ENCODE peak calls at places on chromosomes 4 and X, in four cellular contexts. J is WTC11, D is heart right ventricle, S is fibroblast of the aortic adventitia. Z is an unnamed sample.

GRCh38 chrX:12951590-12951965 is 23.3 kb upstream of the TMSB4X start:
- DNase-seq in J (no peak), D (no peak), S (no peak), Z (no peak)

GRCh38 chr4:152734015-152734698 is 45.4 kb downstream of the TIGD4 start:
- DNase-seq in D (no peak), J (no peak), S (no peak), Z (no peak)

GRCh38 chrX:150446151-150446550 is 83.0 kb downstream of the MAMLD1 start:
- DNase-seq in S (no peak), D (no peak), J (no peak), Z (no peak)

GRCh38 chr4:90857081-90857820 is 730.1 kb downstream of the CCSER1 start:
- DNase-seq in J (no peak), D (no peak), S (no peak), Z (no peak)

GRCh38 chr4:109969909-109970308 is 57.2 kb downstream of the EGF start:
- DNase-seq in D (no peak), S (no peak), J (no peak), Z (no peak)

GRCh38 chrX:111914398-111915092 is 38.6 kb downstream of the TRPC5OS start:
- DNase-seq in S (no peak), J (no peak), D (no peak), Z (no peak)

GRCh38 chrX:19046343-19047215 is 62.7 kb upstream of the PHKA2 start:
- DNase-seq in D (no peak), J (no peak), S (peak), Z (peak)

GRCh38 chr4:147049940-147050852 is 104.5 kb upstream of the TTC29 start:
- DNase-seq in D (no peak), S (peak), J (no peak), Z (no peak)

GRCh38 chr4:78155616-78156105 is 98.5 kb downstream of the FRAS1 start:
- DNase-seq in S (no peak), D (no peak), J (no peak), Z (peak)

GRCh38 chr4:11912886-11913285 is 484.2 kb upstream of the HS3ST1 start:
- DNase-seq in J (no peak), S (peak), D (no peak), Z (no peak)

GRCh38 chr4:81472249-81473085 is 760 bp upstream of the RASGEF1B start:
- DNase-seq in D (no peak), J (peak), S (peak), Z (peak)

GRCh38 chr4:19748470-19748869 is 503.2 kb upstream of the SLIT2 start:
- DNase-seq in J (no peak), S (peak), D (no peak), Z (peak)

GRCh38 chr4:25343671-25344070 is 31.1 kb downstream of the ZCCHC4 start:
- DNase-seq in J (no peak), D (no peak), S (no peak), Z (peak)

GRCh38 chrX:437636-438390 is 51.1 kb upstream of the PPP2R3B start:
- DNase-seq in D (no peak), J (no peak), S (no peak), Z (no peak)

DNA sequence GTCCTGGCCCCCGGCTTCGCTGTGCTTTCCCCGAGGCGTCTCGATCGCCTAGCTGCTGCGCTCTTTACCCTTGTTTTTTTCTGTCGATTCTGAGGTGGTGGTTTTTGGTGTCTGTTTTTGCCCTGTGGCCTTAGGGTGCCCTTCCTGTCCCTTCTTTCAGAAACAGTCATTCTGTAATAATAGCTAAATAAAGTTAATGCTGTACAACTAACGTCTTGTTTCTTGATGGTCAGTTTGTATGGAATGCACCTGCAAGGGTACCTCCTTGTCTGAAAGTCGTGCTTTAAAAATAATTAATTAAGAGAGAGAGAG is 686 bp downstream of the FIP1L1 start:
- DNase-seq in S (no peak), D (no peak), J (no peak), Z (no peak)
- TF ChIP-seq CTCF in S (no peak), D (no peak), J (no peak), Z (no peak)

GRCh38 chr4:103207673-103208072 is 9.5 kb upstream of the CENPE start:
- DNase-seq in D (no peak), S (no peak), J (peak), Z (no peak)
- TF ChIP-seq CTCF in D (no peak), S (no peak), J (no peak), Z (no peak)

GRCh38 chr4:168453146-168453545 is 27.1 kb downstream of the DDX60L start:
- DNase-seq in J (no peak), S (no peak), D (no peak), Z (no peak)
- TF ChIP-seq CTCF in J (no peak), S (no peak), D (no peak), Z (no peak)

DNA sequence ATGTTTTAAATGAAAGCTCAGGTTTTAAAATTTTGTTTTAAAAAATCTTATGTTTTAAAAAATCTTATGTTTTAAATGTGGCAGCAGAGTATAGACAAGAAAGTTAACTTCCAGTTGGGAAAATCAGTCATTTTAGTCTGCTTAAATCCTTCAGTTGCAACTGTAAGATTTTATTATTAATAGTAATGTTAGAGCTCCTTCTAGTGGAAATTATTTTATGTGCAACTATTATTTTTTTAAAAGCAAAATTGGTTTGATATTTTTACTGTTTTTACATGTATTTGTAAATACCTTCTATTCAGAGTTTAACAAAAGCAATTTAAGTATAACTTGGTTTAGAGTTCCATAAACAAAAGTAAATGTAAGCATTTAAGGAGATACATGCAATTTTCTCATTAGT is 8.5 kb upstream of the NUDT6 start:
- DNase-seq in D (no peak), S (peak), J (no peak), Z (no peak)
- TF ChIP-seq CTCF in D (peak), S (peak), J (no peak), Z (peak)

GRCh38 chrX:85630901-85631300 is 251.4 kb upstream of the POF1B start:
- DNase-seq in D (no peak), S (no peak), J (no peak), Z (no peak)

GRCh38 chrX:85622635-85623034 is 243.2 kb upstream of the POF1B start:
- DNase-seq in D (no peak), S (no peak), J (no peak), Z (no peak)

DNA sequence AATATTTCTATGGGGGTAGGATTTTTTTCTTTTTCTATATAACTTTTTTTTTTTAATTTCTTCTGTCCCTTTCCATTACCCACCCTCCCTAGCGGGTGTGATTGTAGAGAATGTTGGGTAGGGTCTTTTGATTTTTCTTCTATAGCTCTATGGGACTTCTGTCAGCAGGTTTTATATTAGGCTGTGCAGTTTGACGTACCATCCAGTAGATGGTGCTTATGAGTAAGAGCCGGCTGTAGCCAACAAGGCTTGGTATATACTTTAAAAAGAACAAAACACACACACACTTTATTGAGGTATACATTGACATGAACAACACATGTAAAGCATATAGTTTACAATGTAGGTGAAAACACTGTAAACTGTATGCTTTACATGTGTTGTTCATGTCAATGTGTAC is 247.9 kb upstream of the POF1B start:
- DNase-seq in J (no peak), S (peak), D (no peak), Z (no peak)
- TF ChIP-seq CTCF in J (no peak), S (peak), D (peak), Z (no peak)

GRCh38 chr4:98827661-98828060 is 101.3 kb downstream of the EIF4E start:
- DNase-seq in S (no peak), J (no peak), D (no peak), Z (no peak)

GRCh38 chr4:98833384-98833783 is 95.5 kb downstream of the EIF4E start:
- DNase-seq in S (no peak), J (no peak), D (no peak), Z (no peak)

GRCh38 chr4:98828801-98829200 is 100.1 kb downstream of the EIF4E start:
- DNase-seq in S (no peak), J (peak), D (no peak), Z (peak)
- TF ChIP-seq CTCF in S (no peak), J (no peak), D (no peak), Z (peak)

DNA sequence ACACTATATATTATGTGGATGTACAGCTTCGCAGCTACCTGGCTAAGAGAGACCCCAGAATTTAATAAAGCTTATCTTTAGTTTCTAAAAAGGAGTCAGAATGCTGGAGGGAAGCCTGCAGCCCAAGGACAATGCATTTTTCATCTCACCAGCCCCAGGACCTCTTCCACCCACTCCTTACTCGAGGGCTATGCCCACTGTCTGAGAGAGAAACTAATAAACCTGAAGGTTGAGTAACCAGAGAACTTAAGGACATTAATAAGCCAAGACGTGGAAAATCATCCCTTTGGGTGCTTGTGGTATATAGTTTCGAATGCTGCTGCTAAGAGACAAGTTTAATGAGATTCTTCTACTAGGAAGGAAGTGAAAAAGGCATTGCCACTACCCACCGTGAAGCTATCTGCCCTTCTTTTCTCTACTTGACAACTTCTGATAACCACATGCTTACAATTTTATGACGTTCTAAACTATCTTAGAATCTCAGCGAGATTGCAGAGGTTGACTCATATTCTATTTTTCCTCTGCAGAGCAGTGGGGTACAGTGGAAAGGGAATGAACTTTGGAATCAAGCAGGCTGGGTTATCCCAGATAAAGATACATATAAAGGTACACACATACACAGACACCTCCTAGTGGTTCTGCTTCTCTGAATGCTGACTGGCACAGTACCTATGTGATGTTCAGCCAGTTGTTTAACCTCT is 3.3 kb downstream of the RELL1 start:
- DNase-seq in S (no peak), D (no peak), J (no peak), Z (no peak)
- TF ChIP-seq CTCF in S (no peak), D (no peak), J (no peak), Z (peak)